ENCODE peak calls at places on chromosomes 6 and 20, in six cellular contexts. One of them, this sample, is unnamed.

GRCh38 chr6:3409699-3410384 is 47.0 kb downstream of the SLC22A23 start:
- DNase-seq in upper lobe of right lung: peak; percentile 78
- DNase-seq in AG10803: no peak
- DNase-seq in AG04450: no peak
- DNase-seq in spleen: no peak
- DNase-seq in IMR-90: no peak
- DNase-seq in this sample: peak; percentile 39

GRCh38 chr6:112318505-112318904 is 28.6 kb upstream of the RFPL4B start:
- DNase-seq in upper lobe of right lung: no peak
- DNase-seq in AG10803: no peak
- DNase-seq in AG04450: no peak
- DNase-seq in spleen: no peak
- DNase-seq in IMR-90: no peak
- DNase-seq in this sample: no peak

GRCh38 chr6:45710304-45710821 is 305.3 kb downstream of the CLIC5 start:
- DNase-seq in upper lobe of right lung: no peak
- DNase-seq in AG10803: peak; percentile 16
- DNase-seq in AG04450: no peak
- DNase-seq in spleen: no peak
- DNase-seq in IMR-90: peak; percentile 23
- DNase-seq in this sample: peak; percentile 54

GRCh38 chr6:112780498-112781096 is 433.5 kb downstream of the RFPL4B start:
- DNase-seq in upper lobe of right lung: no peak
- DNase-seq in AG10803: peak; percentile 81
- DNase-seq in AG04450: peak; percentile 55
- DNase-seq in spleen: no peak
- DNase-seq in IMR-90: peak; percentile 84
- DNase-seq in this sample: peak; percentile 95

GRCh38 chr20:45300961-45301360 is 5.7 kb upstream of the RBPJL start:
- DNase-seq in upper lobe of right lung: no peak
- DNase-seq in AG10803: no peak
- DNase-seq in AG04450: no peak
- DNase-seq in spleen: no peak
- DNase-seq in IMR-90: peak; percentile 19
- DNase-seq in this sample: peak; percentile 39

GRCh38 chr6:125802943-125803377 is 12.2 kb downstream of the NCOA7 start:
- DNase-seq in upper lobe of right lung: no peak
- DNase-seq in AG10803: peak; percentile 36
- DNase-seq in AG04450: no peak
- DNase-seq in spleen: no peak
- DNase-seq in IMR-90: peak; percentile 37
- DNase-seq in this sample: peak; percentile 67

GRCh38 chr6:139367810-139368321 is 6.6 kb downstream of the CITED2 start:
- DNase-seq in upper lobe of right lung: no peak
- DNase-seq in AG10803: no peak
- DNase-seq in AG04450: no peak
- DNase-seq in spleen: no peak
- DNase-seq in IMR-90: no peak
- DNase-seq in this sample: peak; percentile 58

GRCh38 chr6:163705923-163706322 is 291.4 kb downstream of the QKI start:
- DNase-seq in upper lobe of right lung: no peak
- DNase-seq in AG10803: no peak
- DNase-seq in AG04450: no peak
- DNase-seq in spleen: no peak
- DNase-seq in IMR-90: no peak
- DNase-seq in this sample: no peak

GRCh38 chr20:60465993-60466682 is 507.9 kb downstream of the CDH26 start:
- DNase-seq in upper lobe of right lung: no peak
- DNase-seq in AG10803: no peak
- DNase-seq in AG04450: no peak
- DNase-seq in spleen: no peak
- DNase-seq in IMR-90: no peak
- DNase-seq in this sample: no peak

GRCh38 chr6:167930300-167930699 is 67.2 kb upstream of the KIF25 start:
- DNase-seq in upper lobe of right lung: no peak
- DNase-seq in AG10803: peak; percentile 4
- DNase-seq in AG04450: peak; percentile 2
- DNase-seq in spleen: no peak
- DNase-seq in IMR-90: peak; percentile 53
- DNase-seq in this sample: peak; percentile 64

GRCh38 chr6:16766043-16766521 is 4.8 kb upstream of the ATXN1 start:
- DNase-seq in upper lobe of right lung: no peak
- DNase-seq in AG10803: peak; percentile 96
- DNase-seq in AG04450: no peak
- DNase-seq in spleen: no peak
- DNase-seq in IMR-90: peak; percentile 92
- DNase-seq in this sample: peak; percentile 58

DNA sequence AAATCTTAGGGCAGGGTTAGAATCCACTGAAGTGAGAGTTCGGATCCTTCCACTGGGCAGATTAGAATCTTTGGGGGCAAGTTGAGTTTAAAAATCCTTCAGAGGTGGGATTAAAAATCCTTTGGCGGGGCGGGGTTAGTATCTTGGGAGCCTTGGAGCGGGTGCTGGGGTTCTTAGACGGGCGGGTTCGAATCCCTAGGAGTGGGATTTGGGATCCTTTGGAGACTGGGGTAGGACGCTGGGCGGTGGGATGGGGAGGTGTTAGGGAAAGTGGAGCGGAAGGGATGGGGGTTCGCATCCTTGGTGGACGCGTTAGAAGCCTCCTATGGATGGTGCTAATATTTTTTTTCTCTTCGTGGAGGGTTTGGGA is 337 bp upstream of the HCK start:
- DNase-seq in upper lobe of right lung: no peak
- DNase-seq in AG10803: no peak
- DNase-seq in AG04450: no peak
- DNase-seq in spleen: no peak
- DNase-seq in IMR-90: no peak
- DNase-seq in this sample: no peak
- H3K4me3 ChIP-seq in upper lobe of right lung: peak overlapping the region; percentile 46
- H3K4me3 ChIP-seq in AG10803: no peak overlapping the region
- H3K4me3 ChIP-seq in AG04450: no peak overlapping the region
- H3K4me3 ChIP-seq in spleen: peak overlapping the region; percentile 49
- H3K4me3 ChIP-seq in IMR-90: no peak overlapping the region
- H3K4me3 ChIP-seq in this sample: no peak overlapping the region

GRCh38 chr6:1581120-1581991 is 28.4 kb upstream of the FOXC1 start:
- DNase-seq in upper lobe of right lung: no peak
- DNase-seq in AG10803: no peak
- DNase-seq in AG04450: no peak
- DNase-seq in spleen: no peak
- DNase-seq in IMR-90: no peak
- DNase-seq in this sample: no peak
- TF ChIP-seq CTCF in upper lobe of right lung: no peak
- TF ChIP-seq CTCF in AG10803: no peak
- TF ChIP-seq CTCF in AG04450: no peak
- TF ChIP-seq CTCF in spleen: no peak
- TF ChIP-seq CTCF in IMR-90: no peak
- TF ChIP-seq CTCF in this sample: no peak

GRCh38 chr20:237918-238317 is 10.9 kb downstream of the DEFB129 start:
- DNase-seq in upper lobe of right lung: no peak
- DNase-seq in AG10803: no peak
- DNase-seq in AG04450: no peak
- DNase-seq in spleen: no peak
- DNase-seq in IMR-90: no peak
- DNase-seq in this sample: no peak
- H3K4me3 ChIP-seq in upper lobe of right lung: peak overlapping the region; percentile 29
- H3K4me3 ChIP-seq in AG10803: no peak overlapping the region
- H3K4me3 ChIP-seq in AG04450: no peak overlapping the region
- H3K4me3 ChIP-seq in spleen: peak overlapping the region; percentile 22
- H3K4me3 ChIP-seq in IMR-90: no peak overlapping the region
- H3K4me3 ChIP-seq in this sample: no peak overlapping the region

GRCh38 chr6:132968419-132968950 is 154.1 kb downstream of the RPS12 start:
- DNase-seq in upper lobe of right lung: no peak
- DNase-seq in AG10803: no peak
- DNase-seq in AG04450: no peak
- DNase-seq in spleen: no peak
- DNase-seq in IMR-90: no peak
- DNase-seq in this sample: no peak
- TF ChIP-seq CTCF in upper lobe of right lung: no peak
- TF ChIP-seq CTCF in AG10803: no peak
- TF ChIP-seq CTCF in AG04450: no peak
- TF ChIP-seq CTCF in spleen: no peak
- TF ChIP-seq CTCF in IMR-90: no peak
- TF ChIP-seq CTCF in this sample: no peak

GRCh38 chr20:37903317-37904007 is 535 bp downstream of the VSTM2L start:
- DNase-seq in upper lobe of right lung: no peak
- DNase-seq in AG10803: no peak
- DNase-seq in AG04450: no peak
- DNase-seq in spleen: no peak
- DNase-seq in IMR-90: no peak
- DNase-seq in this sample: no peak
- H3K4me3 ChIP-seq in upper lobe of right lung: peak overlapping the region; percentile 42
- H3K4me3 ChIP-seq in AG10803: peak overlapping the region; percentile 27
- H3K4me3 ChIP-seq in AG04450: peak overlapping the region; percentile 34
- H3K4me3 ChIP-seq in spleen: peak overlapping the region; percentile 39
- H3K4me3 ChIP-seq in IMR-90: peak overlapping the region; percentile 5
- H3K4me3 ChIP-seq in this sample: peak overlapping the region; percentile 62

GRCh38 chr20:14801591-14802325 is 464.3 kb upstream of the FLRT3 start:
- DNase-seq in upper lobe of right lung: no peak
- DNase-seq in AG10803: no peak
- DNase-seq in AG04450: no peak
- DNase-seq in spleen: no peak
- DNase-seq in IMR-90: no peak
- DNase-seq in this sample: no peak
- TF ChIP-seq CTCF in upper lobe of right lung: no peak
- TF ChIP-seq CTCF in AG10803: no peak
- TF ChIP-seq CTCF in AG04450: no peak
- TF ChIP-seq CTCF in spleen: no peak
- TF ChIP-seq CTCF in IMR-90: no peak
- TF ChIP-seq CTCF in this sample: no peak

GRCh38 chr6:75278474-75279077 is 6.0 kb downstream of the TMEM30A start:
- DNase-seq in upper lobe of right lung: no peak
- DNase-seq in AG10803: no peak
- DNase-seq in AG04450: no peak
- DNase-seq in spleen: no peak
- DNase-seq in IMR-90: no peak
- DNase-seq in this sample: no peak

GRCh38 chr6:75281643-75282042 is 2.9 kb downstream of the TMEM30A start:
- DNase-seq in upper lobe of right lung: no peak
- DNase-seq in AG10803: no peak
- DNase-seq in AG04450: no peak
- DNase-seq in spleen: no peak
- DNase-seq in IMR-90: no peak
- DNase-seq in this sample: no peak

GRCh38 chr6:75282706-75283105 is 1.9 kb downstream of the TMEM30A start:
- DNase-seq in upper lobe of right lung: no peak
- DNase-seq in AG10803: no peak
- DNase-seq in AG04450: no peak
- DNase-seq in spleen: no peak
- DNase-seq in IMR-90: no peak
- DNase-seq in this sample: no peak

GRCh38 chr6:75280131-75280855 is 4.3 kb downstream of the TMEM30A start:
- DNase-seq in upper lobe of right lung: no peak
- DNase-seq in AG10803: peak; percentile 58
- DNase-seq in AG04450: no peak
- DNase-seq in spleen: no peak
- DNase-seq in IMR-90: peak; percentile 45
- DNase-seq in this sample: peak; percentile 65

GRCh38 chr6:75279418-75279817 is 5.2 kb downstream of the TMEM30A start:
- DNase-seq in upper lobe of right lung: no peak
- DNase-seq in AG10803: no peak
- DNase-seq in AG04450: no peak
- DNase-seq in spleen: no peak
- DNase-seq in IMR-90: no peak
- DNase-seq in this sample: no peak
- H3K4me3 ChIP-seq in upper lobe of right lung: no peak overlapping the region
- H3K4me3 ChIP-seq in AG10803: no peak overlapping the region
- H3K4me3 ChIP-seq in AG04450: no peak overlapping the region
- H3K4me3 ChIP-seq in spleen: no peak overlapping the region
- H3K4me3 ChIP-seq in IMR-90: no peak overlapping the region
- H3K4me3 ChIP-seq in this sample: no peak overlapping the region

GRCh38 chr6:121614115-121614514 is 178.7 kb downstream of the GJA1 start:
- DNase-seq in upper lobe of right lung: no peak
- DNase-seq in AG10803: no peak
- DNase-seq in AG04450: no peak
- DNase-seq in spleen: no peak
- DNase-seq in IMR-90: no peak
- DNase-seq in this sample: peak; percentile 65

GRCh38 chr6:121616411-121616810 is 181.0 kb downstream of the GJA1 start:
- DNase-seq in upper lobe of right lung: no peak
- DNase-seq in AG10803: no peak
- DNase-seq in AG04450: no peak
- DNase-seq in spleen: no peak
- DNase-seq in IMR-90: no peak
- DNase-seq in this sample: no peak

GRCh38 chr6:121617388-121617787 is 181.9 kb downstream of the GJA1 start:
- DNase-seq in upper lobe of right lung: no peak
- DNase-seq in AG10803: no peak
- DNase-seq in AG04450: no peak
- DNase-seq in spleen: no peak
- DNase-seq in IMR-90: no peak
- DNase-seq in this sample: no peak

GRCh38 chr6:121612916-121613315 is 177.5 kb downstream of the GJA1 start:
- DNase-seq in upper lobe of right lung: no peak
- DNase-seq in AG10803: no peak
- DNase-seq in AG04450: no peak
- DNase-seq in spleen: no peak
- DNase-seq in IMR-90: no peak
- DNase-seq in this sample: peak; percentile 16

GRCh38 chr6:121615493-121615892 is 180.0 kb downstream of the GJA1 start:
- DNase-seq in upper lobe of right lung: no peak
- DNase-seq in AG10803: no peak
- DNase-seq in AG04450: no peak
- DNase-seq in spleen: no peak
- DNase-seq in IMR-90: no peak
- DNase-seq in this sample: peak; percentile 26
- TF ChIP-seq CTCF in upper lobe of right lung: no peak
- TF ChIP-seq CTCF in AG10803: peak; percentile 14
- TF ChIP-seq CTCF in AG04450: peak; percentile 23
- TF ChIP-seq CTCF in spleen: no peak
- TF ChIP-seq CTCF in IMR-90: peak; percentile 19
- TF ChIP-seq CTCF in this sample: peak; percentile 44

This sample was measured in choroid plexus epithelial cell.